ENCODE peak calls at places on chromosomes 7 and 10, in ten cellular contexts. K is Ammon's horn; L is MCF 10A; U is NCI-H510A treated with DMSO at 0.1 percent for 48 hours; P is activated CD8-positive, alpha-beta memory T cell treated with anti-CD3 and anti-CD28 coated beads for 4 hours; Q is body of pancreas; W is mucosa of descending colon; X is tibial nerve; M is NCI-H460; I is HEK293T. D is an unnamed sample.
A peak's percentile ranks its signal among the peaks of the same experiment; 100 is the strongest.

GRCh38 chr10:113916053-113916452 is 61.6 kb downstream of the NHLRC2 start:
- DNase-seq in M (no peak), X (no peak), U (no peak), P (no peak), L (no peak), K (no peak), W (no peak), I (no peak), Q (no peak), D (no peak)

GRCh38 chr7:106982415-106982814 is 62.1 kb upstream of the PRKAR2B start:
- DNase-seq in X (no peak), K (no peak), U (no peak), P (no peak), L (no peak), M (no peak), I (no peak), W (no peak), Q (no peak), D (no peak)

GRCh38 chr10:14397069-14397468 is 66.3 kb upstream of the FRMD4A start:
- DNase-seq in L (peak; percentile 79), M (no peak), K (peak; percentile 86), U (no peak), Q (no peak), X (peak; percentile 21), W (peak; percentile 47), P (no peak), I (no peak), D (peak; percentile 22)

GRCh38 chr7:17564678-17565209 is 266.3 kb downstream of the AHR start:
- DNase-seq in M (no peak), X (no peak), U (no peak), K (no peak), I (no peak), Q (no peak), L (peak; percentile 40), P (no peak), W (no peak), D (no peak)

GRCh38 chr10:116974442-116975005 is 30.5 kb downstream of the SHTN1 start:
- DNase-seq in X (no peak), Q (no peak), L (peak; percentile 82), K (peak; percentile 58), W (no peak), M (peak; percentile 9), P (no peak), U (no peak), I (no peak), D (no peak)

GRCh38 chr10:49831352-49832040 is 69.4 kb upstream of the OGDHL start:
- DNase-seq in X (no peak), L (no peak), M (no peak), K (no peak), U (no peak), P (no peak), Q (no peak), I (no peak), W (no peak), D (no peak)

GRCh38 chr7:41861642-41862041 is 158.8 kb upstream of the INHBA start:
- DNase-seq in W (no peak), I (no peak), U (no peak), M (no peak), K (no peak), X (no peak), P (no peak), L (no peak), Q (no peak), D (no peak)

GRCh38 chr7:37448057-37448636 is 517 bp downstream of the ELMO1 start:
- DNase-seq in M (no peak), Q (no peak), X (no peak), L (no peak), W (peak; percentile 70), P (peak; percentile 12), K (no peak), U (no peak), I (peak; percentile 23), D (no peak)

D was measured in colonic mucosa.